ENCODE peak calls at places on chromosomes 5 and 9, in nine cellular contexts. I is upper lobe of left lung, R is body of pancreas, P is breast epithelium, X is suprapubic skin, B is IMR-90, H is HCT116, N is heart left ventricle, U is Peyer's patch. C is an unnamed sample. For H3K4me1 and H3K36me3, the result is how much of the 10 kb centered on the place peaks cover.

GRCh38 chr9:18459958-18460584 is 13.9 kb upstream of the ADAMTSL1 start:
- DNase-seq in B (peak), H (no peak), R (no peak), N (no peak), U (no peak), X (no peak), P (no peak), I (no peak), C (no peak)

GRCh38 chr9:27125936-27126335 is 16.9 kb downstream of the TEK start:
- DNase-seq in B (peak), X (no peak), U (no peak), R (no peak), I (no peak), H (no peak), N (no peak), P (no peak), C (no peak)

GRCh38 chr9:87260171-87260570 is 237.5 kb upstream of the DAPK1 start:
- DNase-seq in P (no peak), R (no peak), U (no peak), H (no peak), I (no peak), X (no peak), N (no peak), B (no peak), C (no peak)

GRCh38 chr9:76036762-76037161 is 146.3 kb downstream of the PCSK5 start:
- DNase-seq in I (no peak), B (no peak), N (no peak), H (no peak), U (no peak), X (no peak), R (no peak), P (no peak), C (no peak)

GRCh38 chr5:150044334-150044681 is 42.0 kb downstream of the CSF1R start:
- DNase-seq in B (peak), U (no peak), H (no peak), P (no peak), X (no peak), R (no peak), N (no peak), I (no peak), C (peak)

GRCh38 chr5:147558826-147559225 is 49.0 kb upstream of the DPYSL3 start:
- DNase-seq in H (no peak), N (no peak), I (no peak), X (peak), U (no peak), P (no peak), R (no peak), B (peak), C (no peak)

GRCh38 chr5:33817301-33817700 is 74.5 kb downstream of the ADAMTS12 start:
- DNase-seq in B (no peak), X (no peak), U (no peak), P (no peak), N (no peak), H (no peak), R (no peak), I (no peak), C (no peak)

GRCh38 chr5:97728920-97729319 is 545.9 kb upstream of the RIOK2 start:
- DNase-seq in N (no peak), I (no peak), H (no peak), P (no peak), B (peak), R (no peak), U (no peak), X (no peak), C (no peak)

GRCh38 chr9:87063883-87064282 is 116.6 kb upstream of the GAS1 start:
- DNase-seq in B (peak), U (no peak), R (no peak), I (no peak), X (no peak), P (no peak), N (no peak), H (no peak), C (no peak)

GRCh38 chr9:87206064-87206661 is 258.9 kb upstream of the GAS1 start:
- DNase-seq in H (no peak), B (peak), X (no peak), N (no peak), P (no peak), U (no peak), I (no peak), R (no peak), C (no peak)

GRCh38 chr5:105952875-105953274 is 1717.9 kb downstream of the EFNA5 start:
- DNase-seq in X (no peak), U (no peak), B (peak), H (no peak), P (no peak), R (no peak), N (no peak), I (no peak), C (no peak)

GRCh38 chr5:43658499-43658898 is 55.5 kb downstream of the NNT start:
- DNase-seq in P (no peak), N (no peak), U (no peak), B (peak), X (no peak), R (no peak), H (no peak), I (no peak), C (no peak)

GRCh38 chr9:2623046-2623865 is 1.7 kb downstream of the VLDLR start:
- DNase-seq in U (peak), B (peak), R (peak), P (peak), I (peak), H (no peak), X (peak), N (peak), C (no peak)

GRCh38 chr5:93349613-93350012 is 231.4 kb downstream of the NR2F1-AS1 start:
- DNase-seq in U (no peak), N (no peak), R (no peak), B (peak), I (no peak), H (no peak), X (no peak), P (no peak), C (no peak)

GRCh38 chr9:37582548-37583157 is 6.5 kb upstream of the FBXO10 start:
- DNase-seq in I (no peak), N (no peak), H (peak), X (no peak), U (no peak), P (no peak), R (no peak), B (peak), C (no peak)

GRCh38 chr5:176692835-176693476 is 45.7 kb downstream of the TSPAN17 start:
- DNase-seq in H (no peak), B (no peak), X (no peak), N (peak), P (peak), R (no peak), U (peak), I (no peak), C (no peak)

GRCh38 chr5:50966986-50967385 is 300.5 kb downstream of the PARP8 start:
- DNase-seq in H (no peak), U (no peak), B (no peak), X (no peak), P (no peak), I (no peak), N (no peak), R (no peak), C (no peak)

GRCh38 chr5:142544946-142545652 is 140.8 kb downstream of the FGF1 start:
- DNase-seq in R (no peak), P (no peak), H (no peak), I (no peak), U (no peak), B (peak), X (no peak), N (no peak), C (no peak)

GRCh38 chr5:142543951-142544753 is 141.7 kb downstream of the FGF1 start:
- DNase-seq in H (no peak), B (peak), I (no peak), R (no peak), P (no peak), X (no peak), N (no peak), U (no peak), C (no peak)

GRCh38 chr5:142545653-142546322 is 140.1 kb downstream of the FGF1 start:
- DNase-seq in N (no peak), X (no peak), I (no peak), U (no peak), B (peak), P (no peak), R (no peak), H (no peak), C (no peak)

GRCh38 chr5:142540774-142541466 is 145.0 kb downstream of the FGF1 start:
- DNase-seq in H (no peak), P (no peak), N (peak), U (no peak), B (peak), R (no peak), I (no peak), X (no peak), C (no peak)

DNA sequence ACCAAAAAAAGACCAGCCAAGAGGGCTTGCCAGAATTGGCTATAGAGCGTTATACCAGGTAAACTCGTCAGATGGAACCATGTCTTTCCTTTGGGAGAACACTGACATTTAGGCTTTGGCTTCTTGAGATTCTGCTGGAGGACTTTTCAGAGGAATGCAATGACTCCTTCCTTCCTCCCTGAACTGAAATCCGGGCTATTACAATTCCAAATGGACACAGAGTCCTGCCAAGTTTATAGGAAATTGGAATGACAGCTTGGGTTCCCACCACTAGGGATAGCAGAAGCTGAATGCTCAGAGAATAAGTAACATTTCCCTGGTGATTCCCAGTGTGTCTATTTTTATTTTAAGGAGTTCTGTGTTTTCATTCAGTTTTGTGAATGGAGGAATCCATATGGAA is 143.0 kb downstream of the FGF1 start:
- DNase-seq in U (no peak), I (no peak), P (no peak), H (no peak), X (no peak), N (no peak), R (no peak), B (peak), C (no peak)
- H3K4me1 ChIP-seq in U (under half), I (under half), P (under half), H (under half), X (under half), N (half or more), R (under half), B (under half), C (under half)

DNA sequence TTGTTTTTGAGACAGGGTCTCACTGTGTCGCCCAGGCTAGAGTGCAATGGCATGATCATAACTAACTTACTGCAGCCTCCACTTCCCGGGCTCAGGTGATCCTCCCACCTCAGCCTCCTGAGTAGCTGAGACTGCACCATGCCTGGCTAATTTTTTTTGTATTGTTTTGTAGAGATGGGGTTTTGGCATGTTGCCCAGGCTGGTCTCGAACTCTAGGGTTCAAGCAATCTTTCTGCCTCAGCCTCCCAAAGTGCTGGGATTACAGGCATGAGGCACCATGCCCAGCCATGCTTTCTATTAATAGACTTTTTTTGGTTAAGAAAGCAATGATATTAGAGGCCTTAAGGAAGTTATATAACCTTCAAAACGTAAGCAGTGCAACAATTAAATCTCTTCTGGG is 23.3 kb downstream of the CLTA start:
- DNase-seq in B (no peak), P (no peak), H (no peak), R (no peak), I (no peak), U (no peak), X (no peak), N (no peak), C (no peak)
- H3K36me3 ChIP-seq in B (half or more), P (under half), H (under half), R (under half), I (under half), U (under half), X (half or more), N (under half), C (under half)

DNA sequence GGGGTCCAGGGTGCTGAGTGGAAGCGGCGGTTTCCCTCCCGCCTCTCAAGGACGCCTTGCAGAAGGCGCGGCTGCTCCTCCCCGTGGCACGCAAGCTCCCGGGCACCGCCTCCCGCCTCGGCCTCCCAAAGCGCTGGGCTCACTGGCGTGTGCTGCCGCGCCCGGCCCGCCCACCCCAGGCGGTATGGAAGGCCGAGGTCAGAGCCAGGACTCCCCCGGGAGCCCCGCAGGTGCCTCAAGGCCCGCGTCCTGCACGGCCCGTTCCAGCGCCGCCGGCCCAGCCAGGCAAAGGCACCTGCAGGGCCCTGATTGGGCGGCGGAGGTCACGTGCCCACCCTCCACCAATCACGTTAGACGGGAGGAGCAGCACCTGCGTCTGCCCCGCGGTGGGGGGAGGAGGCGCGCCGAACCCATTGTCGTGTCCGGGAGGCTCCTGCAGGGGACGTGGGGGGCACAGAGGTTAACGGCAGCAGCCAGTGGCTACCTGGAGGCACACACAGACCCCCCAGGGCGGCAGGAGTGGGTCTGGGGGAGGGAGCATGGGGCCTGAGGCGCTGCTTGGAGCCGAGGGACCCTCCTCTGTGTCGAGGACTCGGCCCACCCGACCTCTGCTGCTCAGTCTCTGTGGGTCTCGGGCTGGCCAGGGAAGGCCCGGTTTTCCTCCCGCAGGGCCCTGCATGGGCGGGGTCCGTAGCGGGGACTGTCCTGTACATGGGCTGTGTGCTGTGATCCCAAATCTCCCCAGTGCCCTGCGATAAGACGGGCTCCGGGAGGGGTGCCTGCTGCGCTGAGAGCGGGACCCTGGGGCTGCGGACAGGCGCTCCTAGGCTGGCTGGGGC is 2.0 kb upstream of the LCN12 start:
- DNase-seq in H (peak), I (peak), R (peak), X (peak), N (peak), P (peak), U (peak), B (peak), C (no peak)
- TF ChIP-seq POLR2A in H (peak), I (peak), R (peak), X (peak), N (peak), P (peak), U (peak), B (no peak), C (no peak)

GRCh38 chr9:127873886-127874285 is 3.6 kb downstream of the AK1 start:
- DNase-seq in H (no peak), B (no peak), N (peak), I (peak), R (peak), P (peak), X (peak), U (no peak), C (no peak)
- H3K4me1 ChIP-seq in H (under half), B (under half), N (half or more), I (half or more), R (under half), P (under half), X (half or more), U (under half), C (half or more)